ENCODE peak calls at places on chromosomes 16 and 17, in nine cellular contexts. J is IMR-90, N is OCI-LY7, R is tibial artery, F is WERI-Rb-1, T is hepatocyte, C is tibial nerve, S is uterus, P is H9. Y is an unnamed sample.

GRCh38 chr17:77749316-77749715 is 209.2 kb upstream of the TNRC6C start:
- DNase-seq in J (no peak), N (no peak), R (peak), F (peak), T (no peak), C (peak), S (no peak), P (peak), Y (no peak)

GRCh38 chr16:361341-361871 is 8.9 kb upstream of the AXIN1 start:
- DNase-seq in J (no peak), N (no peak), R (no peak), F (peak), T (no peak), C (no peak), S (no peak), P (no peak), Y (no peak)

GRCh38 chr16:72875291-72876036 is 172.5 kb downstream of the ZFHX3 start:
- DNase-seq in J (no peak), N (no peak), R (peak), F (no peak), T (peak), C (no peak), S (no peak), P (no peak), Y (no peak)

GRCh38 chr16:963913-964695 is 6.7 kb downstream of the LMF1 start:
- DNase-seq in J (no peak), N (no peak), R (no peak), F (no peak), T (no peak), C (no peak), S (no peak), P (no peak), Y (no peak)

GRCh38 chr17:57669671-57670529 is 75.2 kb downstream of the CCDC182 start:
- DNase-seq in J (no peak), N (no peak), R (peak), F (peak), T (no peak), C (no peak), S (no peak), P (peak), Y (no peak)

GRCh38 chr17:57136355-57136754 is 51.3 kb downstream of the AKAP1 start:
- DNase-seq in J (no peak), N (no peak), R (peak), F (no peak), T (no peak), C (no peak), S (no peak), P (peak), Y (no peak)

GRCh38 chr17:57861737-57862409 is 12.0 kb upstream of the MRPS23 start:
- DNase-seq in J (no peak), N (no peak), R (peak), F (peak), T (peak), C (peak), S (peak), P (no peak), Y (no peak)

GRCh38 chr16:56855936-56856335 is 9.1 kb upstream of the SLC12A3 start:
- DNase-seq in J (no peak), N (no peak), R (no peak), F (no peak), T (no peak), C (peak), S (no peak), P (no peak), Y (no peak)

GRCh38 chr17:333626-334396 is 18.8 kb downstream of the RPH3AL start:
- DNase-seq in J (peak), N (no peak), R (peak), F (peak), T (peak), C (peak), S (peak), P (peak), Y (peak)

GRCh38 chr16:51538707-51539604 is 387.9 kb upstream of the SALL1 start:
- DNase-seq in J (peak), N (no peak), R (no peak), F (no peak), T (peak), C (no peak), S (no peak), P (no peak), Y (peak)

GRCh38 chr16:25855818-25856217 is 164.1 kb downstream of the HS3ST4 start:
- DNase-seq in J (no peak), N (no peak), R (no peak), F (no peak), T (no peak), C (no peak), S (no peak), P (peak), Y (no peak)

GRCh38 chr17:19372866-19373505 is 5.3 kb upstream of the MAPK7 start:
- DNase-seq in J (no peak), N (no peak), R (no peak), F (no peak), T (no peak), C (no peak), S (peak), P (peak), Y (no peak)

GRCh38 chr17:81489986-81490598 is 22.5 kb downstream of the ACTG1 start:
- DNase-seq in J (no peak), N (no peak), R (no peak), F (no peak), T (no peak), C (no peak), S (no peak), P (no peak), Y (no peak)

GRCh38 chr17:50133028-50133768 is 3.2 kb upstream of the SAMD14 start:
- DNase-seq in J (peak), N (no peak), R (peak), F (no peak), T (peak), C (no peak), S (no peak), P (peak), Y (no peak)

GRCh38 chr17:78144736-78145641 is 1.2 kb upstream of the C17orf99 start:
- DNase-seq in J (no peak), N (no peak), R (no peak), F (no peak), T (no peak), C (no peak), S (peak), P (no peak), Y (no peak)

GRCh38 chr17:30921544-30922196 is at the start of gene ADAP2:
- DNase-seq in J (no peak), N (peak), R (peak), F (peak), T (peak), C (no peak), S (peak), P (peak), Y (no peak)

GRCh38 chr16:56101480-56101879 is 89.8 kb upstream of the GNAO1 start:
- DNase-seq in J (no peak), N (no peak), R (no peak), F (no peak), T (no peak), C (no peak), S (no peak), P (no peak), Y (no peak)

GRCh38 chr16:69107311-69107962 is 2.0 kb downstream of the HAS3 start:
- DNase-seq in J (no peak), N (no peak), R (peak), F (no peak), T (peak), C (no peak), S (no peak), P (peak), Y (no peak)

GRCh38 chr16:12341423-12341822 is 364.9 kb downstream of the SNX29 start:
- DNase-seq in J (peak), N (no peak), R (no peak), F (no peak), T (peak), C (no peak), S (no peak), P (no peak), Y (peak)

GRCh38 chr17:8210761-8211458 is 535 bp upstream of the AURKB start:
- DNase-seq in J (no peak), N (no peak), R (no peak), F (no peak), T (no peak), C (no peak), S (no peak), P (no peak), Y (peak)

DNA sequence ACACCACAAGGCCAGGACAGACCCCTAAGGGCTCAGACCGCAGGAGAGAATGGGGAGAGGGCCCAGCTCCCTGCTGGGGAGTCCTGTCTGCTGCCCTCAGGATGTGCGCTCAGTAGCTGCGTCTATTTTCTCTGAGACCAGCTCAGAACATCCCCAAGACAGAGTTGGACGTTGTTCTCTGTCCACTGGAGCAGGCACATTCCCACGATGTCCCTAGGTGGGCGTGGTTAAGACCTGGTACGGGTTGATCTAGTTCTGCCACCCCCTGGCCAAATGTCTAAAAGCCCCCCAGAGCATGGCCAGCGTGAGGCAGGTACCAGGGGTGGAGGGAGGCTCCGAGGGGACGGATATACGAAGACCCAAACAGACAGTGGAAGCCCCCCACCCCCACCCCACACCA is 842 bp upstream of the CALB2 start:
- DNase-seq in J (no peak), N (no peak), R (no peak), F (peak), T (no peak), C (no peak), S (no peak), P (peak), Y (no peak)
- TF ChIP-seq CTCF in J (no peak), N (no peak), R (no peak), F (no peak), T (no peak), C (no peak), S (no peak), P (peak), Y (no peak)

GRCh38 chr16:86370036-86370435 is 140.3 kb upstream of the FOXF1 start:
- DNase-seq in J (no peak), N (no peak), R (no peak), F (no peak), T (no peak), C (no peak), S (no peak), P (no peak), Y (no peak)

GRCh38 chr16:86368261-86368660 is 142.1 kb upstream of the FOXF1 start:
- DNase-seq in J (no peak), N (no peak), R (no peak), F (no peak), T (no peak), C (no peak), S (no peak), P (no peak), Y (no peak)

GRCh38 chr16:86365513-86366040 is 144.8 kb upstream of the FOXF1 start:
- DNase-seq in J (no peak), N (no peak), R (no peak), F (no peak), T (no peak), C (no peak), S (no peak), P (no peak), Y (no peak)

GRCh38 chr16:86364653-86365380 is 145.5 kb upstream of the FOXF1 start:
- DNase-seq in J (no peak), N (no peak), R (no peak), F (no peak), T (no peak), C (no peak), S (no peak), P (no peak), Y (no peak)

GRCh38 chr16:86367291-86368072 is 142.8 kb upstream of the FOXF1 start:
- DNase-seq in J (no peak), N (no peak), R (no peak), F (no peak), T (no peak), C (no peak), S (no peak), P (no peak), Y (no peak)
- H3K27ac ChIP-seq in J (peak), N (no peak), R (no peak), F (no peak), T (peak), C (no peak), S (no peak), P (no peak), Y (no peak)

GRCh38 chr17:64146418-64147109 is 16.6 kb upstream of the ERN1 start:
- DNase-seq in J (peak), N (peak), R (peak), F (peak), T (peak), C (peak), S (no peak), P (peak), Y (peak)

GRCh38 chr17:64147110-64148016 is 17.4 kb upstream of the ERN1 start:
- DNase-seq in J (no peak), N (peak), R (no peak), F (no peak), T (no peak), C (no peak), S (no peak), P (no peak), Y (no peak)

GRCh38 chr17:64145460-64145750 is 15.5 kb upstream of the ERN1 start:
- DNase-seq in J (no peak), N (no peak), R (no peak), F (no peak), T (no peak), C (no peak), S (no peak), P (no peak), Y (no peak)

GRCh38 chr17:64148017-64148631 is 18.2 kb upstream of the ERN1 start:
- DNase-seq in J (no peak), N (peak), R (no peak), F (peak), T (no peak), C (no peak), S (no peak), P (no peak), Y (no peak)

DNA sequence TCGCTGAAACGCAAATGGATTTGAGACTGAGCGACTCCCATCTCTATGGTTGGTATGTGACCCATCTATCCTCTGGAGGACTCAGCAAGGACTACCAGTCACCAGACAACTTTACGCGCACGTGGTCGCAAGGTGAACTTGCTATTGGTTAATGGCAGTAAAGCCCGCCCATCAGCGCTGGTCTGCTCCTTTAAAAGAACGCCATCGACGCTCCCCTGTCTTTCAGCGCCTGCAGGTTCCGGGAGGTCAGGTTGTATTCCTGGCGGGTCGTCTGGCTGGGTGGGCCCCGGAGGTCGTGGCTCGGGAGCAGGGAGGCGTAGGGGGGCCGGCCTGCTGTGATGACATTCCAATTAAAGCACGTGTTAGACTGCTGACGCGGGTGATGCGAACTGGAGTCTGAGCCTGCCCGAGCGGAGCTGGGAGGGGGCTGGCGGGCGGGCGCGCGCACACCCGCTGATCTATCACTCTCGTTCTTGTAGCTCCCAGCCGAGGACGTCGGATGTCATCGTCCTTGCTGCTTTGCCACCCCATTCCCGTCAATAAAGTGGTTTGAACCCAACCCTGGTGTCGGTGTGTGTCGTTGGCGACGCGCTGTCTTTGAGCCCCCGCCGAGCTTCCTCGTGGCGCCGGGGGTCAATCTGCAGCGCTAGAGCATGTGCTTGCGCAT is 15.9 kb upstream of the ERN1 start:
- DNase-seq in J (peak), N (peak), R (peak), F (peak), T (peak), C (peak), S (peak), P (peak), Y (peak)
- TF ChIP-seq CTCF in J (no peak), N (peak), R (no peak), F (no peak), T (no peak), C (peak), S (peak), P (no peak), Y (no peak)

GRCh38 chr16:66658860-66659190 is 37.7 kb downstream of the CMTM4 start:
- DNase-seq in J (no peak), N (no peak), R (no peak), F (no peak), T (no peak), C (no peak), S (no peak), P (no peak), Y (no peak)
- H3K27ac ChIP-seq in J (no peak), N (no peak), R (no peak), F (no peak), T (no peak), C (no peak), S (no peak), P (no peak), Y (no peak)

GRCh38 chr16:52914428-52914827 is 138.3 kb downstream of the CHD9NB start:
- DNase-seq in J (no peak), N (no peak), R (no peak), F (peak), T (no peak), C (no peak), S (no peak), P (peak), Y (no peak)
- TF ChIP-seq CTCF in J (no peak), N (no peak), R (no peak), F (peak), T (no peak), C (no peak), S (no peak), P (peak), Y (no peak)